ENCODE peak calls at places on chromosomes 1 and 21, in four cellular contexts. M is sigmoid colon, E is body of pancreas, B is HFF-Myc. F is an unnamed sample.

GRCh38 chr21:36246080-36246631 is 73.8 kb upstream of the MORC3 start:
- DNase-seq in B (no peak), E (peak; percentile 30), M (no peak), F (no peak)

GRCh38 chr1:18285533-18285924 is 177.9 kb downstream of the IGSF21 start:
- DNase-seq in B (no peak), E (no peak), M (no peak), F (no peak)

GRCh38 chr1:232553809-232554208 is 76.1 kb downstream of the SIPA1L2 start:
- DNase-seq in E (no peak), M (no peak), B (no peak), F (no peak)

GRCh38 chr1:63073530-63074306 is 248.6 kb upstream of the FOXD3 start:
- DNase-seq in M (no peak), E (no peak), B (no peak), F (no peak)

GRCh38 chr1:76186617-76187016 is 112.1 kb downstream of the ST6GALNAC3 start:
- DNase-seq in M (no peak), E (no peak), B (no peak), F (no peak)

GRCh38 chr1:7930547-7931445 is 9.8 kb downstream of the TNFRSF9 start:
- DNase-seq in B (no peak), M (no peak), E (no peak), F (no peak)

GRCh38 chr1:11692899-11693590 is 1.5 kb downstream of the DRAXIN start:
- DNase-seq in M (no peak), E (no peak), B (peak; percentile 52), F (peak; percentile 27)

GRCh38 chr1:4647391-4647790 is 7.0 kb upstream of the AJAP1 start:
- DNase-seq in M (no peak), B (no peak), E (no peak), F (no peak)

GRCh38 chr21:34889537-34890257 is 159.4 kb downstream of the RUNX1 start:
- DNase-seq in E (peak; percentile 67), M (peak; percentile 86), B (no peak), F (no peak)

GRCh38 chr1:1531947-1532346 is 8.5 kb downstream of the TMEM240 start:
- DNase-seq in E (no peak), M (no peak), B (no peak), F (no peak)

GRCh38 chr1:205542367-205542766 is 37.9 kb downstream of the CDK18 start:
- DNase-seq in B (no peak), E (peak; percentile 7), M (no peak), F (no peak)

GRCh38 chr21:34612056-34612455 is 2.9 kb downstream of the RCAN1 start:
- DNase-seq in M (no peak), E (no peak), B (no peak), F (no peak)

GRCh38 chr1:176469450-176469985 is 6.5 kb downstream of the PAPPA2 start:
- DNase-seq in M (no peak), E (no peak), B (no peak), F (no peak)

GRCh38 chr1:246198141-246198820 is 308.8 kb downstream of the SMYD3 start:
- DNase-seq in M (no peak), E (no peak), B (no peak), F (no peak)

GRCh38 chr1:154955718-154956513 is at the start of gene PBXIP1:
- DNase-seq in M (peak; percentile 91), E (peak; percentile 83), B (peak; percentile 83), F (peak; percentile 70)

GRCh38 chr1:158019177-158019868 is 25.9 kb downstream of the KIRREL1 start:
- DNase-seq in M (peak; percentile 86), E (peak; percentile 38), B (peak; percentile 94), F (peak; percentile 77)

GRCh38 chr1:222821239-222821638 is 6.4 kb downstream of the DISP1 start:
- DNase-seq in B (no peak), E (no peak), M (no peak), F (no peak)

GRCh38 chr1:169970114-169970513 is 76.4 kb upstream of the SCYL3 start:
- DNase-seq in M (no peak), B (no peak), E (no peak), F (no peak)

GRCh38 chr1:224919508-224919907 is 10.0 kb upstream of the DNAH14 start:
- DNase-seq in E (no peak), B (no peak), M (no peak), F (no peak)
- TF ChIP-seq CTCF in E (no peak), B (no peak), M (no peak), F (no peak)

DNA sequence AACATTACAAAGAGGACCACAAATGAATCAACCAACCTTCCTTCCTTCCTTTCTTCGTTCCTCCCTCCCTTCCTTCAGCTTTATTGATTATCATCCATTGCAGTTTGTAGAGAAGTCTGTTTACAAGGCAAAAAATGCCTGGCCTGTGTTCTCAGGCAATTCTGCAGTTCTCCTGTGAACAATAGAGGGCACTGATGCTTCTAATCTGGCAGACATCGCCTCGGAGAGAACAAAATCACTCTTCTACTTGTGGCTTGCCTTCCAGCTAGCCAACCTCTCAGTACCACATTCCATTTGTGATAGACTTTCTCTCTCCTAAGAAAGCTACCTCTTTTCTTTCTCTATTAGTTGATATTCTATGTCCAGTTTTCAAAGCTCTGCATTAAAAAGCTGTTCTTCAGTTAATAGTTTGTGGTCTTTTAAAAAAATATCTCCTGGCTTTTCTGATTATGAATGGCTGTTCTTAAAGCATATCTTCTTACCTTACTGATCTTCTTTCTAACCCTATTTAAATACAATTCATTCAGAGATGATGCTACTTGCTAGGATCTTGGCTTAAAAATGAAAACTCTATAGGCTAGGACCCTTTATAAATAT is 26.9 kb upstream of the ESRRG start:
- DNase-seq in M (no peak), E (peak; percentile 24), B (peak; percentile 15), F (peak; percentile 19)
- TF ChIP-seq CTCF in M (peak; percentile 35), E (peak; percentile 37), B (peak; percentile 56), F (peak; percentile 68)

DNA sequence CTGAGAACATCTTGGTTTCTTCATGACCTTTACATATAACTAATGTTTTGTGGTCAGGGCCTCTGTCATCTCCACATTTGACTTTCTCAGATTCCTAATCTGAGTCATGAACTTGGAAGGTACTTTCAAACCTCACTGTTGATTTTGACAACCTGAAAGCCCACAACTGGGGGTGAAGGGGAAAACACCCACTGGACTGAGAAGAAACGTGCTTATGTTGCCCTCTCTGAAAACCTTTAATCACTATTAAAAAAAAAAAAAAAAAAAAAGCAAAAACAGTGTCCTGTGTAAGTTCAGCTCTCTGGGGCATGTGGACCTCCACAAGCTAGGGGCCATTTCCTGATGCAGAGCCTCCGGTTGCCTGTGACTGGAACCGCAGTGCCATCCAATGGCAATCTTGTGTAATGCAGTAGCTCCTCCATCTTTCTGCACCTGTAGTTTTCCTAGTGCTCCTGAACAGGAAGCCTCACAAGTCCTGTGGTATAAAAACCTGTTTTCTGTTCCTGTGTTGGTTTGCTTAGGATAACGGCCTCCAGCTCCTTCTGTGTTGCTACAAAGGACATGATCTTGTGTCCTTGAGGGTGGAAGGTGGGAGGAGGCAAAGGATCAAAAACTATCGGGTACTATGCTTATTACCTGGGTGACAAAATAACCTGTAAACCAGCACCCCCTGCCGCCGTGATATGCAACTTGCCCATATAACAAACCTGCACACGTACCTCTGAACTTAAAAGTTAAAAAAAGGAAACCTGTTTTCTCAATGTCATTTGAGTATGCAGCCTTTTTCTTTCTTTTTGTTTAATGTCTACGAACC is 124.5 kb downstream of the ZNF648 start:
- DNase-seq in E (peak; percentile 56), B (no peak), M (no peak), F (no peak)
- TF ChIP-seq CTCF in E (peak; percentile 31), B (no peak), M (no peak), F (no peak)

DNA sequence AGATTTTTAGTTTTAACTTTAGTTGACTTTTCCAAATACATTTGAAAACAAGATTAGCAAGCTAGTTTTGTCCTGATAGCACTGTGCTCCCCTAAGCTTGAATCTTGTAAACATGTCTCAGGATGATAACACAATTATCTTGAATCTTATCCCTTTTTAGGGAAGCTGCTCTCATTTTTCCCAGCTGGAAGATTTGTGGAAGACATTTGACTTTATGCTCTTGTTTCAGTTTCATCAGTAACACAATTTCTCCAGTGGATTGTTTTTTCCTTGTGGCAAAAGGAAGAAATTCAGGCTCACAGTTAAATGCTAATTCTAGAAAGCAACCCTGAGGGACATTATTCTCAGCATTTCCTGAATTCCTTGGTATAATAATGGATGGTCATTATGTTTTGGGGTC is 88.8 kb downstream of the CDC7 start:
- DNase-seq in E (no peak), M (no peak), B (no peak), F (no peak)
- TF ChIP-seq CTCF in E (no peak), M (no peak), B (no peak), F (no peak)

GRCh38 chr1:82920418-82921248 is 1078.3 kb downstream of the TTLL7 start:
- DNase-seq in M (no peak), B (no peak), E (no peak), F (no peak)
- TF ChIP-seq CTCF in M (no peak), B (no peak), E (peak; percentile 5), F (no peak)

DNA sequence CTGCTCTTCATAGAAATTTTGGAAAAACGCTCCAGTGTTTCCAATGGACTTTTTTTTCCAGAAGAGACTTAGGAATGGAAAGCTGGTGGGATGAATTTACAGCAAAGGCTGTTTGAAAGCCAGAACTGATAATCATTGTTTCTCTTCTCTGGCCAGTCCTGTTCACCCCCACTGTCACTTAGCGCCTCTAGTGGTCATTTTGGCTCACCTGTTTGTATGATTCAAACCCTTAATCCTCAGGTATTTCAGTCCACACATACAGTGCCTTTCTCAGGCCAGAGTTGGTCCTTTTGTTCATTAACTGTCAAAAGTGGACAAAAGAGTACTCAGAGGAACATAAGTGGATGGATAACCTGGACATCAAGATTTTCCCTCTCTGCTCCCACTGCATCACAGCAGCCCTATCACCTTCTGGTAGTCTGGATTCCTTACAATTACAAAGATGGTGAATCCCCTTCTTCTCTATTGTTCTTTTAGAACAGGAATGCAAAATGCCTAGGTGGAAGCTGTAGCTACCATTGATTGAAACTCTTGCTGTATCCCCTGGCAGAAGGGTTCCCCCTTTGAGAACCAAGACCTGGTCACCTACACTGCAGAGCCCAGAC is 177.6 kb upstream of the OLFM3 start:
- DNase-seq in E (no peak), B (no peak), M (no peak), F (no peak)
- TF ChIP-seq CTCF in E (peak; percentile 29), B (peak; percentile 31), M (no peak), F (no peak)

GRCh38 chr1:34460193-34460592 is 283.5 kb downstream of the C1orf94 start:
- DNase-seq in E (peak; percentile 67), M (no peak), B (peak; percentile 16), F (no peak)
- TF ChIP-seq CTCF in E (peak; percentile 53), M (no peak), B (peak; percentile 67), F (peak; percentile 38)

F was measured in AG09319.